ENCODE peak calls at places on chromosomes 1 and 21, in four cellular contexts. S is HepG2, L is GM12878, V is SK-N-SH. K is an unnamed sample.

GRCh38 chr1:61244114-61244513 is 161.8 kb downstream of the NFIA start:
- DNase-seq in L (no peak), V (no peak), S (no peak), K (no peak)

GRCh38 chr1:25425098-25426085 is 4.8 kb upstream of the RHCE start:
- DNase-seq in S (peak), L (no peak), V (no peak), K (no peak)

GRCh38 chr1:154739654-154740053 is 130.4 kb downstream of the KCNN3 start:
- DNase-seq in L (no peak), S (no peak), V (no peak), K (no peak)

GRCh38 chr1:218336353-218336752 is 8.8 kb upstream of the TGFB2 start:
- DNase-seq in V (peak), L (no peak), S (no peak), K (no peak)

GRCh38 chr1:21175324-21175669 is 1.4 kb downstream of the EIF4G3 start:
- DNase-seq in L (no peak), S (no peak), V (peak), K (no peak)

GRCh38 chr1:156804572-156805243 is 11.9 kb downstream of the SH2D2A start:
- DNase-seq in V (peak), L (no peak), S (no peak), K (no peak)

GRCh38 chr1:115237507-115237906 is 100.5 kb downstream of the NGF start:
- DNase-seq in V (no peak), L (no peak), S (no peak), K (no peak)

GRCh38 chr1:71190843-71191242 is 110.0 kb upstream of the ZRANB2 start:
- DNase-seq in L (no peak), V (no peak), S (no peak), K (no peak)

GRCh38 chr1:234555390-234556112 is 54.4 kb downstream of the IRF2BP2 start:
- DNase-seq in L (no peak), V (no peak), S (no peak), K (no peak)

DNA sequence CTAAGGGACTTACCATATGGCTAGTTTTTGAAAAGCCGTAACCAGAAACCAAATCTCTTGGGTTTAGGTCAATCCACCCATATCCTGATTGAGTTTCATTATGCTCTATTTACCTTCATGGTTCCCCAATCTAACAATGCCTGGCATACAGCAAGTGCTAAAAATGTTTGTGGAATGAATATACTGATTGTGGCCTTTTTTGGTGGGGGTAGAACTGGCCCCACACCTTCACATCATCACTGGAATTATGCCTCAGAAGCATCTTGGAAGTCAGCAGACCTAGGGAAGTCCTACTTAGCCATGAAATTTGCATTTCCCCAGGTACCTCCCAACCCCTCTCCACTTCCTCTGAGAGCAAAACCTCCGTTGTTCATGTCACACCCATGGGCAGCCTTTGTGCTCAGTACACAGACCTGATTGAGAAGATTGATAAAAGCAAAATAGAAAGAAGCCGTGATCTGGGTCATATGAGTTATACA is 17.8 kb upstream of the SLAMF1 start:
- DNase-seq in L (peak), V (no peak), S (no peak), K (no peak)
- TF ChIP-seq NFIC in L (peak), V (no peak), S (no peak), K (no peak)

GRCh38 chr1:55670331-55671082 is 455.3 kb upstream of the USP24 start:
- DNase-seq in V (no peak), L (no peak), S (no peak), K (no peak)

GRCh38 chr1:55673416-55673815 is 458.3 kb upstream of the USP24 start:
- DNase-seq in S (no peak), L (no peak), V (no peak), K (no peak)

GRCh38 chr1:55669308-55669707 is 454.1 kb upstream of the USP24 start:
- DNase-seq in S (no peak), L (no peak), V (no peak), K (no peak)
- TF ChIP-seq NFIC in S (no peak), L (no peak), V (no peak), K (no peak)

GRCh38 chr21:25897383-25897782 is 162.6 kb downstream of the GABPA start:
- DNase-seq in V (no peak), S (no peak), L (no peak), K (no peak)

GRCh38 chr21:25896657-25897056 is 161.9 kb downstream of the GABPA start:
- DNase-seq in V (no peak), L (no peak), S (no peak), K (no peak)

GRCh38 chr21:25895565-25896205 is 160.9 kb downstream of the GABPA start:
- DNase-seq in S (no peak), V (peak), L (no peak), K (peak)

GRCh38 chr21:25901580-25901979 is 166.8 kb downstream of the GABPA start:
- DNase-seq in V (no peak), S (no peak), L (no peak), K (no peak)

GRCh38 chr21:25898671-25899070 is 163.9 kb downstream of the GABPA start:
- DNase-seq in L (no peak), V (no peak), S (no peak), K (no peak)
- TF ChIP-seq NFIC in L (no peak), V (no peak), S (no peak), K (no peak)

GRCh38 chr1:161242313-161242712 is 4.3 kb upstream of the NR1I3 start:
- DNase-seq in V (no peak), L (no peak), S (no peak), K (no peak)

GRCh38 chr1:161235957-161236775 is 1.8 kb downstream of the NR1I3 start:
- DNase-seq in S (no peak), L (no peak), V (no peak), K (no peak)

GRCh38 chr1:161241682-161242081 is 3.7 kb upstream of the NR1I3 start:
- DNase-seq in V (no peak), L (no peak), S (no peak), K (no peak)

GRCh38 chr1:161233102-161233501 is 4.9 kb downstream of the NR1I3 start:
- DNase-seq in S (no peak), L (no peak), V (no peak), K (no peak)

DNA sequence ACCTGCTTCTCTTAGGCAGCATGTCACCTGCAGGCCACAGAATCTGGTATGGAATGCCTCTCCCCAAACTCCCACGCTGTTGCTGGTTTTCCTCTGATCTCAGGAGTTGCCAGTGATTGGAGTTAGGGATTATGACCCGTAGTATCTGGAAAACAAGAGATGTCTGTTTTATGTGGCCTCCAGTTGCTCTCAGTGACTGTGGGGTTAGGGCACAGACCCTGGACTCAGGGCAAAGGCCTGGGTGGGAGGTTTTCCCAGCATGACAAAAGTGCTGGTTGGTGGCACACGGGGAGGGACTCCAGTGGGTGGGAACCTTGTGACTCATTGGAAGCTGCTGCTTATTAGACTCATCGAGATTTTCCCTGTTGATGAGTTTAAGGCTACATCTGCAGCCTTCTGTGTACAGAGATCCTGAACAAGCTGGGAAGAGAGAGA is at the start of gene NR1I3:
- DNase-seq in V (no peak), S (peak), L (no peak), K (no peak)
- TF ChIP-seq NFIC in V (no peak), S (no peak), L (no peak), K (no peak)

GRCh38 chr1:46180082-46180616 is 3.9 kb upstream of the P3R3URF start:
- DNase-seq in S (peak), V (no peak), L (no peak), K (peak)
- TF ChIP-seq NFIC in S (no peak), V (no peak), L (no peak), K (no peak)

GRCh38 chr1:232610187-232610901 is 19.6 kb downstream of the SIPA1L2 start:
- DNase-seq in S (no peak), L (no peak), V (no peak), K (no peak)
- TF ChIP-seq NFIC in S (no peak), L (no peak), V (no peak), K (no peak)

GRCh38 chr1:76086597-76086996 is 12.1 kb downstream of the ST6GALNAC3 start:
- DNase-seq in L (no peak), V (no peak), S (no peak), K (no peak)

GRCh38 chr1:76083189-76083588 is 8.6 kb downstream of the ST6GALNAC3 start:
- DNase-seq in S (no peak), L (no peak), V (no peak), K (no peak)

GRCh38 chr1:76084029-76084627 is 9.6 kb downstream of the ST6GALNAC3 start:
- DNase-seq in S (no peak), L (no peak), V (no peak), K (no peak)

GRCh38 chr1:76086109-76086508 is 11.6 kb downstream of the ST6GALNAC3 start:
- DNase-seq in L (no peak), S (no peak), V (no peak), K (no peak)

DNA sequence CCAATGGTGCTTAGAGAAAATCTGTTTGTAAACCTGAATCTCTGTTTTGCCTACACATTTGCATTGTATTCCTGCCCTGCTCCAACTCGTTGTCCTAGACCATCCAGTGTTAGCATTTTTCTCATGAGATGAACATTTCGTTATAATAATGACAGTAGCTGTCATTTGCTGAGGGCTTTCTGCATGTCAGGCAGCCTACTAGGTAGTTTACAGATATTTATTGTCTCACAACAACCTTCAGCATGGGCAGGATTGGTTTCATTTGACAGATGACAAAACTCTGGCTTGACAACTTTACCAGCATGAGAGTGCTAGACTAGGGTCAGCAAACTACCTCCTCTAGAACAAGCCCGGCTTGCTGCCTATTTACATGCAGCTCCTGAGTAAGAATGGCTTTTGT is 10.1 kb downstream of the ST6GALNAC3 start:
- DNase-seq in S (no peak), V (no peak), L (no peak), K (no peak)
- TF ChIP-seq NFIC in S (no peak), V (no peak), L (no peak), K (no peak)